ENCODE peak calls at places on chromosomes 1 and 21, in six cellular contexts. One of them, this sample, is unnamed. For H3K4me1, the result is how much of the 10 kb centered on the place peaks cover.

GRCh38 chr1:182829285-182829932 is 9.7 kb upstream of the DHX9 start:
- DNase-seq in CD8-positive, alpha-beta T cell: no peak
- DNase-seq in CD4-positive, CD25-positive, alpha-beta regulatory T cell: no peak
- DNase-seq in heart right ventricle: no peak
- DNase-seq in IMR-90: no peak
- DNase-seq in psoas muscle: no peak
- DNase-seq in this sample: no peak

GRCh38 chr21:44735821-44736220 is 24.4 kb upstream of the TSPEAR start:
- DNase-seq in CD8-positive, alpha-beta T cell: no peak
- DNase-seq in CD4-positive, CD25-positive, alpha-beta regulatory T cell: no peak
- DNase-seq in heart right ventricle: no peak
- DNase-seq in IMR-90: no peak
- DNase-seq in psoas muscle: no peak
- DNase-seq in this sample: no peak

GRCh38 chr1:157107702-157108101 is 8.1 kb upstream of the ETV3L start:
- DNase-seq in CD8-positive, alpha-beta T cell: no peak
- DNase-seq in CD4-positive, CD25-positive, alpha-beta regulatory T cell: no peak
- DNase-seq in heart right ventricle: no peak
- DNase-seq in IMR-90: no peak
- DNase-seq in psoas muscle: no peak
- DNase-seq in this sample: no peak

GRCh38 chr1:45012639-45013278 is 705 bp downstream of the UROD start:
- DNase-seq in CD8-positive, alpha-beta T cell: peak
- DNase-seq in CD4-positive, CD25-positive, alpha-beta regulatory T cell: peak
- DNase-seq in heart right ventricle: peak
- DNase-seq in IMR-90: peak
- DNase-seq in psoas muscle: peak
- DNase-seq in this sample: peak

GRCh38 chr1:53335661-53336060 is 7.8 kb upstream of the LRP8 start:
- DNase-seq in CD8-positive, alpha-beta T cell: no peak
- DNase-seq in CD4-positive, CD25-positive, alpha-beta regulatory T cell: no peak
- DNase-seq in heart right ventricle: no peak
- DNase-seq in IMR-90: no peak
- DNase-seq in psoas muscle: no peak
- DNase-seq in this sample: no peak

GRCh38 chr21:40019076-40019475 is 151.8 kb downstream of the PCP4 start:
- DNase-seq in CD8-positive, alpha-beta T cell: no peak
- DNase-seq in CD4-positive, CD25-positive, alpha-beta regulatory T cell: no peak
- DNase-seq in heart right ventricle: no peak
- DNase-seq in IMR-90: no peak
- DNase-seq in psoas muscle: no peak
- DNase-seq in this sample: no peak

GRCh38 chr1:221335161-221336101 is 406.5 kb downstream of the DUSP10 start:
- DNase-seq in CD8-positive, alpha-beta T cell: no peak
- DNase-seq in CD4-positive, CD25-positive, alpha-beta regulatory T cell: no peak
- DNase-seq in heart right ventricle: no peak
- DNase-seq in IMR-90: peak
- DNase-seq in psoas muscle: peak
- DNase-seq in this sample: peak

GRCh38 chr1:160179336-160179735 is 11.0 kb upstream of the CASQ1 start:
- DNase-seq in CD8-positive, alpha-beta T cell: no peak
- DNase-seq in CD4-positive, CD25-positive, alpha-beta regulatory T cell: no peak
- DNase-seq in heart right ventricle: no peak
- DNase-seq in IMR-90: no peak
- DNase-seq in psoas muscle: no peak
- DNase-seq in this sample: no peak

GRCh38 chr1:63322944-63323865 is 838 bp downstream of the FOXD3 start:
- DNase-seq in CD8-positive, alpha-beta T cell: peak
- DNase-seq in CD4-positive, CD25-positive, alpha-beta regulatory T cell: peak
- DNase-seq in heart right ventricle: no peak
- DNase-seq in IMR-90: no peak
- DNase-seq in psoas muscle: no peak
- DNase-seq in this sample: peak

GRCh38 chr1:214571281-214571680 is 19.9 kb upstream of the PTPN14 start:
- DNase-seq in CD8-positive, alpha-beta T cell: no peak
- DNase-seq in CD4-positive, CD25-positive, alpha-beta regulatory T cell: no peak
- DNase-seq in heart right ventricle: no peak
- DNase-seq in IMR-90: no peak
- DNase-seq in psoas muscle: no peak
- DNase-seq in this sample: no peak

GRCh38 chr1:185483647-185484450 is 166.8 kb upstream of the IVNS1ABP start:
- DNase-seq in CD8-positive, alpha-beta T cell: no peak
- DNase-seq in CD4-positive, CD25-positive, alpha-beta regulatory T cell: no peak
- DNase-seq in heart right ventricle: no peak
- DNase-seq in IMR-90: peak
- DNase-seq in psoas muscle: no peak
- DNase-seq in this sample: peak

GRCh38 chr1:200905411-200906052 is 10.8 kb downstream of the INAVA start:
- DNase-seq in CD8-positive, alpha-beta T cell: peak
- DNase-seq in CD4-positive, CD25-positive, alpha-beta regulatory T cell: peak
- DNase-seq in heart right ventricle: no peak
- DNase-seq in IMR-90: no peak
- DNase-seq in psoas muscle: no peak
- DNase-seq in this sample: no peak

GRCh38 chr1:34656706-34657105 is 98.1 kb upstream of the GJB5 start:
- DNase-seq in CD8-positive, alpha-beta T cell: no peak
- DNase-seq in CD4-positive, CD25-positive, alpha-beta regulatory T cell: no peak
- DNase-seq in heart right ventricle: no peak
- DNase-seq in IMR-90: no peak
- DNase-seq in psoas muscle: no peak
- DNase-seq in this sample: no peak

GRCh38 chr1:182601416-182601786 is 2.8 kb downstream of the RGS16 start:
- DNase-seq in CD8-positive, alpha-beta T cell: peak
- DNase-seq in CD4-positive, CD25-positive, alpha-beta regulatory T cell: peak
- DNase-seq in heart right ventricle: no peak
- DNase-seq in IMR-90: peak
- DNase-seq in psoas muscle: peak
- DNase-seq in this sample: peak

GRCh38 chr1:14913475-14914155 is 239.9 kb upstream of the TMEM51 start:
- DNase-seq in CD8-positive, alpha-beta T cell: no peak
- DNase-seq in CD4-positive, CD25-positive, alpha-beta regulatory T cell: no peak
- DNase-seq in heart right ventricle: no peak
- DNase-seq in IMR-90: no peak
- DNase-seq in psoas muscle: peak
- DNase-seq in this sample: no peak

GRCh38 chr1:57599233-57599994 is 175.6 kb upstream of the DAB1 start:
- DNase-seq in CD8-positive, alpha-beta T cell: no peak
- DNase-seq in CD4-positive, CD25-positive, alpha-beta regulatory T cell: no peak
- DNase-seq in heart right ventricle: no peak
- DNase-seq in IMR-90: peak
- DNase-seq in psoas muscle: no peak
- DNase-seq in this sample: peak

GRCh38 chr1:109011335-109011734 is 30.6 kb downstream of the WDR47 start:
- DNase-seq in CD8-positive, alpha-beta T cell: no peak
- DNase-seq in CD4-positive, CD25-positive, alpha-beta regulatory T cell: no peak
- DNase-seq in heart right ventricle: no peak
- DNase-seq in IMR-90: no peak
- DNase-seq in psoas muscle: no peak
- DNase-seq in this sample: no peak

GRCh38 chr1:8425781-8426161 is 107.9 kb downstream of the SLC45A1 start:
- DNase-seq in CD8-positive, alpha-beta T cell: no peak
- DNase-seq in CD4-positive, CD25-positive, alpha-beta regulatory T cell: no peak
- DNase-seq in heart right ventricle: no peak
- DNase-seq in IMR-90: no peak
- DNase-seq in psoas muscle: no peak
- DNase-seq in this sample: no peak

GRCh38 chr1:8426996-8427395 is 109.1 kb downstream of the SLC45A1 start:
- DNase-seq in CD8-positive, alpha-beta T cell: no peak
- DNase-seq in CD4-positive, CD25-positive, alpha-beta regulatory T cell: no peak
- DNase-seq in heart right ventricle: no peak
- DNase-seq in IMR-90: no peak
- DNase-seq in psoas muscle: no peak
- DNase-seq in this sample: no peak

GRCh38 chr1:8423702-8424538 is 106.0 kb downstream of the SLC45A1 start:
- DNase-seq in CD8-positive, alpha-beta T cell: peak
- DNase-seq in CD4-positive, CD25-positive, alpha-beta regulatory T cell: peak
- DNase-seq in heart right ventricle: peak
- DNase-seq in IMR-90: peak
- DNase-seq in psoas muscle: peak
- DNase-seq in this sample: peak

GRCh38 chr1:8424539-8425116 is 106.7 kb downstream of the SLC45A1 start:
- DNase-seq in CD8-positive, alpha-beta T cell: peak
- DNase-seq in CD4-positive, CD25-positive, alpha-beta regulatory T cell: peak
- DNase-seq in heart right ventricle: peak
- DNase-seq in IMR-90: no peak
- DNase-seq in psoas muscle: peak
- DNase-seq in this sample: peak

GRCh38 chr1:8425150-8425780 is 107.4 kb downstream of the SLC45A1 start:
- DNase-seq in CD8-positive, alpha-beta T cell: no peak
- DNase-seq in CD4-positive, CD25-positive, alpha-beta regulatory T cell: no peak
- DNase-seq in heart right ventricle: no peak
- DNase-seq in IMR-90: no peak
- DNase-seq in psoas muscle: peak
- DNase-seq in this sample: no peak
- H3K4me1 ChIP-seq in CD8-positive, alpha-beta T cell: half or more
- H3K4me1 ChIP-seq in CD4-positive, CD25-positive, alpha-beta regulatory T cell: half or more
- H3K4me1 ChIP-seq in heart right ventricle: half or more
- H3K4me1 ChIP-seq in IMR-90: under half
- H3K4me1 ChIP-seq in psoas muscle: half or more
- H3K4me1 ChIP-seq in this sample: under half

DNA sequence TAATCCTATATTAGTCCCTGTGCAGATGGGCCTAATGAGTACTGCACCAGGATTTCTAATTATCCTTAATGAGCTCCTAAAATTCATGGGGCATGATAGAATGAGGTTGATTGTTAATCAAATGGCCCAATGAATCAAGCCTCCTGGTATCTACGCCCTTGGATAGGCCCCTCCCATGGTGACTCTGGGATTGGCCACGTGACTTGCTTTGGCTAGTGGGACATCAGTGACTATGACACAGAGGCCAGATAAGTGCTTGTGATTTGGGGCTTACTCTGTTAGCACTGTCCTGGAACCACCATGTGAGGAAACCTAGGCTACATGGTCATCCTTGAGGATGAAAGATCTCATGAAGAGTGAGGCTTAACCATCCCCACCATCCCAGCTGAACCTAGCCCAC is 41.7 kb upstream of the TENT5B start:
- DNase-seq in CD8-positive, alpha-beta T cell: no peak
- DNase-seq in CD4-positive, CD25-positive, alpha-beta regulatory T cell: no peak
- DNase-seq in heart right ventricle: no peak
- DNase-seq in IMR-90: no peak
- DNase-seq in psoas muscle: no peak
- DNase-seq in this sample: no peak
- H3K4me1 ChIP-seq in CD8-positive, alpha-beta T cell: under half
- H3K4me1 ChIP-seq in CD4-positive, CD25-positive, alpha-beta regulatory T cell: under half
- H3K4me1 ChIP-seq in heart right ventricle: under half
- H3K4me1 ChIP-seq in IMR-90: under half
- H3K4me1 ChIP-seq in psoas muscle: under half
- H3K4me1 ChIP-seq in this sample: under half

GRCh38 chr1:184422490-184423233 is 35.8 kb downstream of the C1orf21 start:
- DNase-seq in CD8-positive, alpha-beta T cell: no peak
- DNase-seq in CD4-positive, CD25-positive, alpha-beta regulatory T cell: no peak
- DNase-seq in heart right ventricle: no peak
- DNase-seq in IMR-90: no peak
- DNase-seq in psoas muscle: no peak
- DNase-seq in this sample: no peak

GRCh38 chr1:184418955-184419733 is 32.3 kb downstream of the C1orf21 start:
- DNase-seq in CD8-positive, alpha-beta T cell: no peak
- DNase-seq in CD4-positive, CD25-positive, alpha-beta regulatory T cell: no peak
- DNase-seq in heart right ventricle: no peak
- DNase-seq in IMR-90: peak
- DNase-seq in psoas muscle: no peak
- DNase-seq in this sample: no peak

GRCh38 chr1:184416476-184416875 is 29.6 kb downstream of the C1orf21 start:
- DNase-seq in CD8-positive, alpha-beta T cell: no peak
- DNase-seq in CD4-positive, CD25-positive, alpha-beta regulatory T cell: no peak
- DNase-seq in heart right ventricle: no peak
- DNase-seq in IMR-90: peak
- DNase-seq in psoas muscle: no peak
- DNase-seq in this sample: no peak

GRCh38 chr1:184416921-184417320 is 30.1 kb downstream of the C1orf21 start:
- DNase-seq in CD8-positive, alpha-beta T cell: no peak
- DNase-seq in CD4-positive, CD25-positive, alpha-beta regulatory T cell: no peak
- DNase-seq in heart right ventricle: no peak
- DNase-seq in IMR-90: no peak
- DNase-seq in psoas muscle: no peak
- DNase-seq in this sample: no peak

DNA sequence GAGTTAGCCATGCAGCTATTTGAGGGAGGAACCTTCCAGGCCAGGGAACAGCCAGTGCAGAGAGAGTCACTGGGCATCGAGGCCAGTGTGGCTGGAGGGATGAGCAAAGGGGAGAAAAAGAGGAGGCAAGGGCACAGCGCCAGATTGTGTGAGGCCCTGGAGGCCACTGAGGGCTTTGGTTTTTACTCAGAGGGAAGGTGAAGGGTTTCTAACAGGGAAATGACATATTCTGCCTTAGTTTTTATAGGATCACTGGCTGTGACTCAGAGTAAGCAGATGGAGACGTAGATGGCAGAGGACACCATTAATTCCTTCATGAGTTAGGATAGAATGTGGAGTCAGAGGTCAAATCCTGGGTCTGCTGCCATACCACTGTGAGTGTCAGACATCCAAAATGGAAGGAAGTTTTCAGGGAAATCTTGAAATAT is 32.9 kb downstream of the C1orf21 start:
- DNase-seq in CD8-positive, alpha-beta T cell: no peak
- DNase-seq in CD4-positive, CD25-positive, alpha-beta regulatory T cell: no peak
- DNase-seq in heart right ventricle: no peak
- DNase-seq in IMR-90: peak
- DNase-seq in psoas muscle: no peak
- DNase-seq in this sample: peak
- H3K4me1 ChIP-seq in CD8-positive, alpha-beta T cell: under half
- H3K4me1 ChIP-seq in CD4-positive, CD25-positive, alpha-beta regulatory T cell: under half
- H3K4me1 ChIP-seq in heart right ventricle: half or more
- H3K4me1 ChIP-seq in IMR-90: under half
- H3K4me1 ChIP-seq in psoas muscle: half or more
- H3K4me1 ChIP-seq in this sample: under half

GRCh38 chr1:229704157-229704556 is 78.1 kb downstream of the URB2 start:
- DNase-seq in CD8-positive, alpha-beta T cell: no peak
- DNase-seq in CD4-positive, CD25-positive, alpha-beta regulatory T cell: no peak
- DNase-seq in heart right ventricle: no peak
- DNase-seq in IMR-90: no peak
- DNase-seq in psoas muscle: no peak
- DNase-seq in this sample: no peak

GRCh38 chr1:229714964-229715603 is 89.0 kb downstream of the URB2 start:
- DNase-seq in CD8-positive, alpha-beta T cell: peak
- DNase-seq in CD4-positive, CD25-positive, alpha-beta regulatory T cell: peak
- DNase-seq in heart right ventricle: no peak
- DNase-seq in IMR-90: peak
- DNase-seq in psoas muscle: no peak
- DNase-seq in this sample: no peak

GRCh38 chr1:229710746-229711145 is 84.7 kb downstream of the URB2 start:
- DNase-seq in CD8-positive, alpha-beta T cell: no peak
- DNase-seq in CD4-positive, CD25-positive, alpha-beta regulatory T cell: no peak
- DNase-seq in heart right ventricle: no peak
- DNase-seq in IMR-90: no peak
- DNase-seq in psoas muscle: no peak
- DNase-seq in this sample: no peak

GRCh38 chr1:229714306-229714705 is 88.3 kb downstream of the URB2 start:
- DNase-seq in CD8-positive, alpha-beta T cell: no peak
- DNase-seq in CD4-positive, CD25-positive, alpha-beta regulatory T cell: no peak
- DNase-seq in heart right ventricle: no peak
- DNase-seq in IMR-90: no peak
- DNase-seq in psoas muscle: no peak
- DNase-seq in this sample: no peak

DNA sequence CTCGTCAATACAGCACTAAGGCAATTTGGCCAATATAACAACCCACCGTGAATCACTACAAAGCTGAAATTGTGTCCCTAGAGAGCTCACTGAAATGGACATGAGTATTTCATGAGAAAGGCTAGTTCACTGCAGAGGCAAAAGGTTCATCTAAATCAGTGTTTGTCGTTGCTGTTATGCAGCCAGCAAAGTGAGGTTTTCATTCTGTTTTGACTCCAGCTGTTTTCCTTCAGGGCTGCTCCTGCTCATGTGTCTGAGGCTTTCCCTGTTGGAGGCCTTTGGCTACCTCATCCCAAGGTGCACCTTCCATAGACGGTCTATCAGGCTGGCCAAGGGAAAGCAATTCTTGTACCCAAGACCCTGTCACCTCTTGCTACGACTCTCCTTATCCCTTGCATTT is 83.6 kb downstream of the URB2 start:
- DNase-seq in CD8-positive, alpha-beta T cell: no peak
- DNase-seq in CD4-positive, CD25-positive, alpha-beta regulatory T cell: no peak
- DNase-seq in heart right ventricle: no peak
- DNase-seq in IMR-90: no peak
- DNase-seq in psoas muscle: no peak
- DNase-seq in this sample: no peak
- H3K4me1 ChIP-seq in CD8-positive, alpha-beta T cell: under half
- H3K4me1 ChIP-seq in CD4-positive, CD25-positive, alpha-beta regulatory T cell: under half
- H3K4me1 ChIP-seq in heart right ventricle: under half
- H3K4me1 ChIP-seq in IMR-90: under half
- H3K4me1 ChIP-seq in psoas muscle: under half
- H3K4me1 ChIP-seq in this sample: under half

This sample was measured in hepatocyte.